ENCODE peak calls at places on chromosomes 5 and 9, in seven cellular contexts. One of them, this sample, is unnamed.

GRCh38 chr5:1881273-1881586 is 1.5 kb downstream of the IRX4 start:
- DNase-seq in thyroid gland: no peak
- DNase-seq in cardiac muscle cell: peak; percentile 40
- DNase-seq in psoas muscle: no peak
- DNase-seq in tibial artery: no peak
- DNase-seq in small intestine: no peak
- DNase-seq in OCI-LY7: no peak
- DNase-seq in this sample: no peak

GRCh38 chr5:72586788-72587530 is 79.7 kb upstream of the ZNF366 start:
- DNase-seq in thyroid gland: no peak
- DNase-seq in cardiac muscle cell: peak; percentile 66
- DNase-seq in psoas muscle: no peak
- DNase-seq in tibial artery: no peak
- DNase-seq in small intestine: no peak
- DNase-seq in OCI-LY7: no peak
- DNase-seq in this sample: no peak

GRCh38 chr5:135249658-135250057 is 149.4 kb downstream of the MACROH2A1 start:
- DNase-seq in thyroid gland: no peak
- DNase-seq in cardiac muscle cell: no peak
- DNase-seq in psoas muscle: no peak
- DNase-seq in tibial artery: no peak
- DNase-seq in small intestine: no peak
- DNase-seq in OCI-LY7: no peak
- DNase-seq in this sample: no peak

GRCh38 chr5:8417316-8418048 is 548.5 kb downstream of the MTRR start:
- DNase-seq in thyroid gland: no peak
- DNase-seq in cardiac muscle cell: peak; percentile 11
- DNase-seq in psoas muscle: no peak
- DNase-seq in tibial artery: no peak
- DNase-seq in small intestine: no peak
- DNase-seq in OCI-LY7: no peak
- DNase-seq in this sample: no peak

GRCh38 chr5:74360535-74361210 is 279.9 kb downstream of the ENC1 start:
- DNase-seq in thyroid gland: peak; percentile 26
- DNase-seq in cardiac muscle cell: peak; percentile 43
- DNase-seq in psoas muscle: peak; percentile 56
- DNase-seq in tibial artery: no peak
- DNase-seq in small intestine: no peak
- DNase-seq in OCI-LY7: no peak
- DNase-seq in this sample: no peak

GRCh38 chr5:148469446-148470062 is 85.8 kb downstream of the FBXO38 start:
- DNase-seq in thyroid gland: no peak
- DNase-seq in cardiac muscle cell: peak; percentile 85
- DNase-seq in psoas muscle: no peak
- DNase-seq in tibial artery: peak; percentile 75
- DNase-seq in small intestine: no peak
- DNase-seq in OCI-LY7: no peak
- DNase-seq in this sample: no peak

GRCh38 chr5:111197523-111197922 is 26.7 kb upstream of the CAMK4 start:
- DNase-seq in thyroid gland: no peak
- DNase-seq in cardiac muscle cell: peak; percentile 43
- DNase-seq in psoas muscle: no peak
- DNase-seq in tibial artery: peak; percentile 27
- DNase-seq in small intestine: peak; percentile 18
- DNase-seq in OCI-LY7: no peak
- DNase-seq in this sample: no peak

GRCh38 chr9:131468031-131468430 is 34.7 kb upstream of the POMT1 start:
- DNase-seq in thyroid gland: no peak
- DNase-seq in cardiac muscle cell: no peak
- DNase-seq in psoas muscle: no peak
- DNase-seq in tibial artery: no peak
- DNase-seq in small intestine: no peak
- DNase-seq in OCI-LY7: no peak
- DNase-seq in this sample: no peak

GRCh38 chr9:95102572-95102971 is 214.9 kb downstream of the FANCC start:
- DNase-seq in thyroid gland: peak; percentile 27
- DNase-seq in cardiac muscle cell: no peak
- DNase-seq in psoas muscle: no peak
- DNase-seq in tibial artery: no peak
- DNase-seq in small intestine: no peak
- DNase-seq in OCI-LY7: no peak
- DNase-seq in this sample: no peak

GRCh38 chr9:95103385-95104087 is 214.0 kb downstream of the FANCC start:
- DNase-seq in thyroid gland: peak; percentile 58
- DNase-seq in cardiac muscle cell: peak; percentile 20
- DNase-seq in psoas muscle: no peak
- DNase-seq in tibial artery: no peak
- DNase-seq in small intestine: no peak
- DNase-seq in OCI-LY7: no peak
- DNase-seq in this sample: no peak

GRCh38 chr9:95100071-95100627 is 217.4 kb downstream of the FANCC start:
- DNase-seq in thyroid gland: peak; percentile 48
- DNase-seq in cardiac muscle cell: no peak
- DNase-seq in psoas muscle: no peak
- DNase-seq in tibial artery: no peak
- DNase-seq in small intestine: no peak
- DNase-seq in OCI-LY7: no peak
- DNase-seq in this sample: no peak

GRCh38 chr9:95101326-95101725 is 216.2 kb downstream of the FANCC start:
- DNase-seq in thyroid gland: no peak
- DNase-seq in cardiac muscle cell: no peak
- DNase-seq in psoas muscle: no peak
- DNase-seq in tibial artery: no peak
- DNase-seq in small intestine: no peak
- DNase-seq in OCI-LY7: no peak
- DNase-seq in this sample: no peak

DNA sequence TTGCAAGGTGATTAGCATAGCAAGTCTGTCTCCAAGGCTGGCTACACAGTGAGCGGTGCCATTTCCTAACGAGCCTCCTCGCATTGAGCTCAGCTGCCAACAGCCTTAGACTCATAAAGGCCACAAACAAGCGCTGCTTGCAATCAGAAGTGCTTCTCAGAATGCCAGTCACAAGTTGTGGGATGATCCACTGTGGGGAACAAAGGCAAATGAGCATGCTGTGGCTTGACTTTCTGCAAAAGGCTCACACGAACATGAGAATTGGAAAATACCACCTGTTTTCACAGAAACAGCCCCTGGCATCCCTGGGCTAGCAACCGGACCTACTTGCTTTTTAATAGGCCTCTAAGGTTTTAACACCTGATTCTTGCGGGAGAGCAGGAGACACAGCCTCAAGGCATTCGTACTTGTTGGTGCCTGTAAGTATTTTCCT is 215.5 kb downstream of the FANCC start:
- DNase-seq in thyroid gland: peak; percentile 55
- DNase-seq in cardiac muscle cell: no peak
- DNase-seq in psoas muscle: no peak
- DNase-seq in tibial artery: no peak
- DNase-seq in small intestine: no peak
- DNase-seq in OCI-LY7: no peak
- DNase-seq in this sample: no peak
- H3K4me1 ChIP-seq in thyroid gland: peaks cover 59% of the 10 kb centered on the region
- H3K4me1 ChIP-seq in cardiac muscle cell: peaks cover 12% of the 10 kb centered on the region
- H3K4me1 ChIP-seq in psoas muscle: peaks cover 33% of the 10 kb centered on the region
- H3K4me1 ChIP-seq in tibial artery: no peaks in the 10 kb centered on the region
- H3K4me1 ChIP-seq in small intestine: no peaks in the 10 kb centered on the region
- H3K4me1 ChIP-seq in OCI-LY7: no peaks in the 10 kb centered on the region
- H3K4me1 ChIP-seq in this sample: no peaks in the 10 kb centered on the region

GRCh38 chr5:35860686-35861085 is 4.0 kb downstream of the IL7R start:
- DNase-seq in thyroid gland: no peak
- DNase-seq in cardiac muscle cell: no peak
- DNase-seq in psoas muscle: no peak
- DNase-seq in tibial artery: no peak
- DNase-seq in small intestine: no peak
- DNase-seq in OCI-LY7: no peak
- DNase-seq in this sample: no peak

GRCh38 chr5:35857004-35857345 is 284 bp downstream of the IL7R start:
- DNase-seq in thyroid gland: no peak
- DNase-seq in cardiac muscle cell: no peak
- DNase-seq in psoas muscle: no peak
- DNase-seq in tibial artery: no peak
- DNase-seq in small intestine: no peak
- DNase-seq in OCI-LY7: no peak
- DNase-seq in this sample: no peak

GRCh38 chr5:35857606-35858205 is 1.0 kb downstream of the IL7R start:
- DNase-seq in thyroid gland: no peak
- DNase-seq in cardiac muscle cell: peak; percentile 62
- DNase-seq in psoas muscle: no peak
- DNase-seq in tibial artery: no peak
- DNase-seq in small intestine: no peak
- DNase-seq in OCI-LY7: no peak
- DNase-seq in this sample: no peak

GRCh38 chr5:35861718-35862117 is 5.0 kb downstream of the IL7R start:
- DNase-seq in thyroid gland: no peak
- DNase-seq in cardiac muscle cell: no peak
- DNase-seq in psoas muscle: no peak
- DNase-seq in tibial artery: no peak
- DNase-seq in small intestine: no peak
- DNase-seq in OCI-LY7: no peak
- DNase-seq in this sample: no peak

DNA sequence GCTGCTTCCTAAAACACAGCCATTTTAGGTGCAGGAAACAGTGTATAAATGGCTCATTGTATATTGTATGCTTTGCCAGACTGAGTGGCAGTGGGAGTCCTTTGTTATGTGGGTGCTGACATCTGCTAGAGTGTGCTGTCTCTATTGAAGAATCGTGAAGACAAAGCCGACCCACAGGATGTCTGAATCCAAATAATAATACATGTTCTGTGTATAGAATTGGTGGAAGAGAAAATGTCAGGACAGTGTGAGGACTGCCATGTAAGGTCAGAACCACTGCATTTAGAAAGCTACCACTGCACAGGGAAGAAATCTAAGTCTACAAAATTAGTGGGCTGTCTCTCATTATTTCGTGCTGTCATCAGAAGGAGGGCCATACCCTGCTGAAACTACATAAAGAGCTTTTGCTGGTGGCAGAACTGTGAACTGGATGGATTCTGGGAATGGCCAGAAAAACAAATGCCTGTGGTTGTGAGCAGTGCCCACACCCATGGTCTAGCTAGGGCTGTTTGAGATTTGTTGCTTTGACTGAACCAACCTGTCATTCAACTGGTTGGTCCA is 2.5 kb downstream of the IL7R start:
- DNase-seq in thyroid gland: no peak
- DNase-seq in cardiac muscle cell: peak; percentile 25
- DNase-seq in psoas muscle: no peak
- DNase-seq in tibial artery: no peak
- DNase-seq in small intestine: no peak
- DNase-seq in OCI-LY7: peak; percentile 51
- DNase-seq in this sample: no peak
- H3K4me3 ChIP-seq in thyroid gland: no peak overlapping the region
- H3K4me3 ChIP-seq in cardiac muscle cell: no peak overlapping the region
- H3K4me3 ChIP-seq in psoas muscle: no peak overlapping the region
- H3K4me3 ChIP-seq in tibial artery: no peak overlapping the region
- H3K4me3 ChIP-seq in small intestine: peak overlapping the region; percentile 23
- H3K4me3 ChIP-seq in OCI-LY7: peak overlapping the region; percentile 75
- H3K4me3 ChIP-seq in this sample: peak overlapping the region; percentile 80

GRCh38 chr9:83220737-83221136 is 157.8 kb upstream of the RASEF start:
- DNase-seq in thyroid gland: peak; percentile 30
- DNase-seq in cardiac muscle cell: peak; percentile 89
- DNase-seq in psoas muscle: no peak
- DNase-seq in tibial artery: no peak
- DNase-seq in small intestine: no peak
- DNase-seq in OCI-LY7: no peak
- DNase-seq in this sample: no peak

GRCh38 chr9:83218411-83219090 is 155.6 kb upstream of the RASEF start:
- DNase-seq in thyroid gland: peak; percentile 79
- DNase-seq in cardiac muscle cell: no peak
- DNase-seq in psoas muscle: no peak
- DNase-seq in tibial artery: no peak
- DNase-seq in small intestine: no peak
- DNase-seq in OCI-LY7: no peak
- DNase-seq in this sample: no peak

GRCh38 chr9:83219924-83220438 is 157.0 kb upstream of the RASEF start:
- DNase-seq in thyroid gland: peak; percentile 48
- DNase-seq in cardiac muscle cell: no peak
- DNase-seq in psoas muscle: no peak
- DNase-seq in tibial artery: no peak
- DNase-seq in small intestine: peak; percentile 15
- DNase-seq in OCI-LY7: no peak
- DNase-seq in this sample: no peak

GRCh38 chr9:83219154-83219923 is 156.4 kb upstream of the RASEF start:
- DNase-seq in thyroid gland: peak; percentile 88
- DNase-seq in cardiac muscle cell: peak; percentile 95
- DNase-seq in psoas muscle: peak; percentile 86
- DNase-seq in tibial artery: peak; percentile 68
- DNase-seq in small intestine: peak; percentile 76
- DNase-seq in OCI-LY7: no peak
- DNase-seq in this sample: no peak
- H3K27ac ChIP-seq in thyroid gland: peak overlapping the region; percentile 89
- H3K27ac ChIP-seq in cardiac muscle cell: peak overlapping the region; percentile 34
- H3K27ac ChIP-seq in psoas muscle: peak overlapping the region; percentile 44
- H3K27ac ChIP-seq in tibial artery: peak overlapping the region; percentile 53
- H3K27ac ChIP-seq in small intestine: peak overlapping the region; percentile 56
- H3K27ac ChIP-seq in OCI-LY7: no peak overlapping the region
- H3K27ac ChIP-seq in this sample: no peak overlapping the region

GRCh38 chr5:150156540-150156939 is 895 bp upstream of the PDGFRB start:
- DNase-seq in thyroid gland: no peak
- DNase-seq in cardiac muscle cell: no peak
- DNase-seq in psoas muscle: no peak
- DNase-seq in tibial artery: no peak
- DNase-seq in small intestine: no peak
- DNase-seq in OCI-LY7: no peak
- DNase-seq in this sample: no peak
- H3K4me1 ChIP-seq in thyroid gland: no peaks in the 10 kb centered on the region
- H3K4me1 ChIP-seq in cardiac muscle cell: no peaks in the 10 kb centered on the region
- H3K4me1 ChIP-seq in psoas muscle: peaks cover 3% of the 10 kb centered on the region
- H3K4me1 ChIP-seq in tibial artery: no peaks in the 10 kb centered on the region
- H3K4me1 ChIP-seq in small intestine: no peaks in the 10 kb centered on the region
- H3K4me1 ChIP-seq in OCI-LY7: peaks cover 18% of the 10 kb centered on the region
- H3K4me1 ChIP-seq in this sample: peaks cover 11% of the 10 kb centered on the region